ENCODE peak calls at places on chromosomes 11 and 22, in seven cellular contexts. D is GM10248; K is GM13977; Y is CD8-positive, alpha-beta memory T cell; A is HT1080; X is HCT116; E is EH. H is an unnamed sample.

GRCh38 chr11:112150517-112150916 is 13.4 kb downstream of the IL18 start:
- DNase-seq in D (no peak), K (no peak), Y (no peak), A (no peak), X (no peak), E (no peak), H (no peak)

GRCh38 chr22:50737728-50738648 is at the start of gene ACR:
- DNase-seq in D (no peak), K (no peak), Y (no peak), A (no peak), X (no peak), E (no peak), H (no peak)

GRCh38 chr11:48013269-48013901 is 33.0 kb downstream of the PTPRJ start:
- DNase-seq in D (peak), K (no peak), Y (peak), A (peak), X (no peak), E (peak), H (no peak)

GRCh38 chr11:111829185-111829968 is 42.0 kb downstream of the ALG9 start:
- DNase-seq in D (peak), K (peak), Y (no peak), A (no peak), X (no peak), E (peak), H (no peak)

GRCh38 chr22:27170491-27170890 is 513.1 kb downstream of the MIAT start:
- DNase-seq in D (no peak), K (no peak), Y (no peak), A (peak), X (peak), E (peak), H (no peak)

GRCh38 chr22:38411016-38411415 is 44.0 kb downstream of the KCNJ4 start:
- DNase-seq in D (no peak), K (no peak), Y (no peak), A (no peak), X (no peak), E (no peak), H (peak)

GRCh38 chr11:41921991-41922390 is 462.5 kb upstream of the LRRC4C start:
- DNase-seq in D (no peak), K (no peak), Y (no peak), A (no peak), X (no peak), E (no peak), H (no peak)

GRCh38 chr11:44774131-44774530 is 47.4 kb downstream of the TSPAN18 start:
- DNase-seq in D (no peak), K (no peak), Y (no peak), A (no peak), X (no peak), E (no peak), H (no peak)

GRCh38 chr11:15258433-15259350 is 144.0 kb downstream of the INSC start:
- DNase-seq in D (no peak), K (no peak), Y (no peak), A (peak), X (peak), E (peak), H (no peak)

GRCh38 chr11:130145975-130146776 is 13.4 kb upstream of the ST14 start:
- DNase-seq in D (no peak), K (no peak), Y (peak), A (peak), X (peak), E (no peak), H (no peak)

GRCh38 chr11:1701041-1701807 is 4.2 kb downstream of the KRTAP5-6 start:
- DNase-seq in D (no peak), K (no peak), Y (no peak), A (no peak), X (no peak), E (no peak), H (no peak)

GRCh38 chr22:26942301-26942927 is 285.0 kb downstream of the MIAT start:
- DNase-seq in D (no peak), K (no peak), Y (no peak), A (no peak), X (no peak), E (peak), H (no peak)

GRCh38 chr11:118715837-118716260 is 36.4 kb upstream of the TREH start:
- DNase-seq in D (no peak), K (no peak), Y (no peak), A (no peak), X (no peak), E (no peak), H (no peak)

GRCh38 chr22:17773606-17774205 is 563 bp downstream of the BID start:
- DNase-seq in D (peak), K (peak), Y (peak), A (peak), X (no peak), E (peak), H (no peak)

GRCh38 chr11:130700092-130700491 is 216.2 kb downstream of the SNX19 start:
- DNase-seq in D (no peak), K (no peak), Y (no peak), A (no peak), X (no peak), E (no peak), H (no peak)

GRCh38 chr22:29400576-29400975 is 12.2 kb upstream of the AP1B1 start:
- DNase-seq in D (no peak), K (no peak), Y (no peak), A (no peak), X (no peak), E (no peak), H (no peak)

GRCh38 chr11:123195182-123196059 is at the start of gene CLMP:
- DNase-seq in D (no peak), K (peak), Y (no peak), A (peak), X (no peak), E (peak), H (no peak)

GRCh38 chr22:39148727-39149535 is 3.5 kb downstream of the CBX7 start:
- DNase-seq in D (peak), K (peak), Y (peak), A (no peak), X (no peak), E (peak), H (no peak)